ENCODE peak calls at places on chromosomes 12 and 14, in ten cellular contexts. J is G401; T is left cardiac atrium; K is erythroblast; P is EL; I is activated naive CD8-positive, alpha-beta T cell treated with anti-CD3 and anti-CD28 coated beads, Interleukin-2, amount 50 U/mL, for 24 hours; A is smooth muscle cell of the brain vasculature; V is neural crest cell; N is T-helper 9 cell; E is GOT3. D is an unnamed sample.

GRCh38 chr14:74739293-74740030 is 23.7 kb upstream of the YLPM1 start:
- DNase-seq in J (no peak), T (no peak), K (no peak), P (peak; percentile 6), I (no peak), A (no peak), V (no peak), N (no peak), E (no peak), D (no peak)

GRCh38 chr12:103571286-103571685 is 15.8 kb upstream of the STAB2 start:
- DNase-seq in J (no peak), T (peak; percentile 22), K (no peak), P (no peak), I (no peak), A (no peak), V (peak; percentile 61), N (no peak), E (no peak), D (peak; percentile 7)

GRCh38 chr12:110316861-110317260 is 35.8 kb downstream of the ATP2A2 start:
- DNase-seq in J (no peak), T (no peak), K (no peak), P (peak; percentile 79), I (no peak), A (no peak), V (no peak), N (no peak), E (no peak), D (no peak)

GRCh38 chr12:48336564-48336963 is 14.2 kb downstream of the ZNF641 start:
- DNase-seq in J (no peak), T (no peak), K (peak; percentile 27), P (no peak), I (no peak), A (no peak), V (no peak), N (no peak), E (no peak), D (no peak)

GRCh38 chr12:2959508-2960431 is 573 bp downstream of the TEAD4 start:
- DNase-seq in J (peak; percentile 41), T (peak; percentile 80), K (no peak), P (peak; percentile 66), I (peak; percentile 31), A (no peak), V (peak; percentile 40), N (no peak), E (no peak), D (no peak)

GRCh38 chr12:60830381-60830780 is 1234.6 kb downstream of the SLC16A7 start:
- DNase-seq in J (no peak), T (no peak), K (no peak), P (no peak), I (no peak), A (no peak), V (no peak), N (no peak), E (no peak), D (no peak)

GRCh38 chr12:46265734-46266133 is 3.1 kb downstream of the SLC38A1 start:
- DNase-seq in J (no peak), T (no peak), K (no peak), P (no peak), I (peak; percentile 34), A (no peak), V (no peak), N (no peak), E (no peak), D (no peak)

GRCh38 chr14:97726661-97727060 is 929.5 kb downstream of the VRK1 start:
- DNase-seq in J (no peak), T (no peak), K (no peak), P (no peak), I (no peak), A (no peak), V (no peak), N (no peak), E (no peak), D (no peak)

GRCh38 chr12:219891-220352 is 6.0 kb upstream of the SLC6A12 start:
- DNase-seq in J (peak; percentile 40), T (peak; percentile 58), K (peak; percentile 81), P (peak; percentile 52), I (peak; percentile 77), A (no peak), V (peak; percentile 77), N (no peak), E (no peak), D (no peak)

GRCh38 chr12:113796086-113796827 is 169.9 kb downstream of the RBM19 start:
- DNase-seq in J (no peak), T (no peak), K (no peak), P (no peak), I (no peak), A (no peak), V (no peak), N (no peak), E (no peak), D (no peak)

GRCh38 chr12:95739561-95740313 is 50.8 kb downstream of the NTN4 start:
- DNase-seq in J (no peak), T (peak; percentile 88), K (no peak), P (no peak), I (no peak), A (no peak), V (no peak), N (no peak), E (no peak), D (no peak)

GRCh38 chr14:68509188-68509953 is 283.5 kb downstream of the ZFP36L1 start:
- DNase-seq in J (no peak), T (no peak), K (no peak), P (no peak), I (no peak), A (no peak), V (no peak), N (no peak), E (no peak), D (no peak)

GRCh38 chr14:84527706-84528105 is 1002.2 kb upstream of the FLRT2 start:
- DNase-seq in J (no peak), T (no peak), K (no peak), P (no peak), I (no peak), A (no peak), V (no peak), N (no peak), E (no peak), D (no peak)

D was measured in hypothalamus.